ENCODE peak calls at places on chromosomes 11 and 22, in six cellular contexts. D is gastrocnemius medialis, P is suprapubic skin, Y is GM12891, A is tibial nerve, R is body of pancreas. T is an unnamed sample.

GRCh38 chr11:44005076-44005800 is 42.5 kb upstream of the ACCSL start:
- DNase-seq in A (no peak), Y (no peak), D (no peak), P (no peak), R (no peak), T (no peak)

GRCh38 chr22:31378123-31378522 is 21.3 kb upstream of the DRG1 start:
- DNase-seq in R (no peak), Y (no peak), D (no peak), A (no peak), P (no peak), T (no peak)

GRCh38 chr11:12900496-12900895 is 108.6 kb upstream of the RASSF10 start:
- DNase-seq in P (no peak), R (no peak), Y (no peak), D (no peak), A (no peak), T (peak)

GRCh38 chr11:16312242-16312641 is 44.1 kb downstream of the SOX6 start:
- DNase-seq in A (no peak), D (no peak), R (no peak), P (no peak), Y (no peak), T (no peak)

GRCh38 chr11:6411594-6412031 is 7.3 kb downstream of the APBB1 start:
- DNase-seq in Y (no peak), A (no peak), D (no peak), P (no peak), R (no peak), T (no peak)

GRCh38 chr22:23574371-23574811 is 5.7 kb downstream of the IGLL1 start:
- DNase-seq in A (no peak), P (peak), D (no peak), R (no peak), Y (no peak), T (no peak)

GRCh38 chr11:132942611-132943324 is 589.5 kb downstream of the OPCML start:
- DNase-seq in A (no peak), D (no peak), Y (no peak), R (no peak), P (no peak), T (no peak)

GRCh38 chr11:126307706-126308105 is 3.8 kb downstream of the DCPS start:
- DNase-seq in R (no peak), Y (no peak), D (no peak), P (no peak), A (no peak), T (no peak)

GRCh38 chr11:103322861-103323260 is 213.6 kb downstream of the DYNC2H1 start:
- DNase-seq in A (no peak), Y (no peak), R (no peak), P (no peak), D (no peak), T (no peak)

GRCh38 chr22:18078329-18079041 is 695 bp downstream of the PEX26 start:
- DNase-seq in A (no peak), D (peak), Y (no peak), P (peak), R (peak), T (no peak)

GRCh38 chr11:131606936-131607335 is 236.5 kb downstream of the NTM start:
- DNase-seq in A (no peak), Y (no peak), R (no peak), P (no peak), D (no peak), T (no peak)

GRCh38 chr11:125300791-125301218 is 136.3 kb downstream of the PKNOX2 start:
- DNase-seq in Y (no peak), A (no peak), P (no peak), R (peak), D (peak), T (peak)

GRCh38 chr11:109994896-109995295 is 98.3 kb upstream of the ZC3H12C start:
- DNase-seq in D (no peak), Y (no peak), P (no peak), R (no peak), A (no peak), T (no peak)

GRCh38 chr22:36328635-36329216 is 59.0 kb downstream of the MYH9 start:
- DNase-seq in P (no peak), Y (no peak), R (peak), A (no peak), D (peak), T (no peak)

GRCh38 chr11:65791719-65792213 is 4.9 kb downstream of the OVOL1 start:
- DNase-seq in D (no peak), Y (peak), P (peak), A (no peak), R (no peak), T (no peak)

GRCh38 chr22:45096256-45096907 is 67.3 kb upstream of the NUP50 start:
- DNase-seq in A (peak), Y (peak), D (no peak), P (no peak), R (peak), T (peak)

GRCh38 chr11:60005360-60005759 is 11.6 kb upstream of the OOSP4B start:
- DNase-seq in D (no peak), A (no peak), P (no peak), R (no peak), Y (no peak), T (no peak)

GRCh38 chr22:33867118-33867863 is 53.0 kb downstream of the LARGE1 start:
- DNase-seq in P (no peak), A (no peak), D (no peak), Y (no peak), R (no peak), T (peak)

GRCh38 chr11:33315822-33316221 is 58.6 kb downstream of the HIPK3 start:
- DNase-seq in R (no peak), P (no peak), Y (no peak), A (no peak), D (no peak), T (no peak)

GRCh38 chr22:26998134-26998533 is 340.7 kb downstream of the MIAT start:
- DNase-seq in D (peak), A (no peak), P (no peak), Y (no peak), R (no peak), T (no peak)

GRCh38 chr11:1531961-1532586 is 40.0 kb downstream of the DUSP8 start:
- DNase-seq in D (peak), Y (no peak), P (no peak), R (no peak), A (no peak), T (no peak)

GRCh38 chr11:65888163-65888814 is at the start of gene FIBP:
- DNase-seq in Y (peak), P (peak), R (peak), D (peak), A (peak), T (peak)

GRCh38 chr22:22731374-22731676 is 86.9 kb downstream of the GGTLC2 start:
- DNase-seq in D (no peak), Y (no peak), A (no peak), R (no peak), P (no peak), T (no peak)

GRCh38 chr22:46429327-46429853 is 93.9 kb downstream of the TRMU start:
- DNase-seq in P (no peak), D (no peak), A (no peak), Y (no peak), R (no peak), T (no peak)

GRCh38 chr11:31240340-31240904 is 129.1 kb downstream of the DCDC1 start:
- DNase-seq in A (no peak), Y (no peak), R (peak), P (no peak), D (no peak), T (no peak)

GRCh38 chr11:18540207-18541009 is 13.7 kb upstream of the TSG101 start:
- DNase-seq in Y (no peak), A (no peak), P (no peak), D (no peak), R (no peak), T (no peak)

GRCh38 chr11:68340784-68341556 is 28.6 kb downstream of the LRP5 start:
- DNase-seq in Y (no peak), P (no peak), A (no peak), R (no peak), D (no peak), T (no peak)

GRCh38 chr22:27641049-27641790 is 160.3 kb downstream of the MN1 start:
- DNase-seq in D (peak), R (no peak), A (no peak), Y (no peak), P (no peak), T (no peak)

GRCh38 chr11:108906329-108906728 is 241.5 kb downstream of the DDX10 start:
- DNase-seq in P (no peak), A (no peak), D (no peak), R (no peak), Y (no peak), T (no peak)

GRCh38 chr11:122803306-122803705 is 35.0 kb upstream of the CRTAM start:
- DNase-seq in D (no peak), Y (no peak), A (no peak), P (no peak), R (no peak), T (peak)

GRCh38 chr11:60889869-60890311 is 16.5 kb downstream of the PRPF19 start:
- DNase-seq in R (no peak), A (no peak), P (no peak), Y (no peak), D (no peak), T (no peak)

GRCh38 chr22:20463324-20464095 is 25.9 kb upstream of the SCARF2 start:
- DNase-seq in A (no peak), Y (no peak), D (peak), P (no peak), R (no peak), T (no peak)

GRCh38 chr22:28116261-28116673 is 197.2 kb upstream of the PITPNB start:
- DNase-seq in A (no peak), R (peak), Y (no peak), P (no peak), D (peak), T (no peak)

GRCh38 chr11:75467311-75467710 is 34.3 kb upstream of the KLHL35 start:
- DNase-seq in A (no peak), D (no peak), Y (no peak), P (no peak), R (no peak), T (no peak)

GRCh38 chr11:75468534-75469340 is 35.7 kb upstream of the KLHL35 start:
- DNase-seq in A (peak), Y (no peak), P (no peak), R (peak), D (peak), T (no peak)

GRCh38 chr11:75467881-75468280 is 34.9 kb upstream of the KLHL35 start:
- DNase-seq in Y (no peak), R (no peak), P (no peak), D (no peak), A (no peak), T (no peak)

GRCh38 chr11:75463106-75463774 is 30.2 kb upstream of the KLHL35 start:
- DNase-seq in Y (no peak), D (no peak), P (no peak), R (no peak), A (no peak), T (no peak)

GRCh38 chr11:75465701-75466531 is 32.9 kb upstream of the KLHL35 start:
- DNase-seq in A (no peak), P (no peak), Y (no peak), D (no peak), R (no peak), T (no peak)
- TF ChIP-seq POLR2A in A (no peak), P (no peak), Y (no peak), D (no peak), R (no peak), T (no peak)

GRCh38 chr11:447923-448731 is 2.0 kb upstream of the PTDSS2 start:
- DNase-seq in A (peak), Y (peak), P (peak), D (peak), R (peak), T (peak)
- TF ChIP-seq POLR2A in A (peak), Y (peak), P (no peak), D (peak), R (peak), T (peak)

GRCh38 chr11:71477637-71478011 is 24.6 kb downstream of the NADSYN1 start:
- DNase-seq in P (no peak), A (no peak), Y (no peak), D (no peak), R (no peak), T (no peak)

GRCh38 chr11:71476926-71477636 is 24.1 kb downstream of the NADSYN1 start:
- DNase-seq in D (no peak), Y (no peak), R (no peak), P (no peak), A (no peak), T (no peak)

GRCh38 chr11:71481101-71481960 is 28.3 kb downstream of the NADSYN1 start:
- DNase-seq in A (no peak), Y (no peak), D (no peak), P (no peak), R (no peak), T (no peak)

GRCh38 chr11:71476031-71476430 is 23.0 kb downstream of the NADSYN1 start:
- DNase-seq in D (no peak), R (no peak), A (no peak), P (no peak), Y (no peak), T (no peak)

DNA sequence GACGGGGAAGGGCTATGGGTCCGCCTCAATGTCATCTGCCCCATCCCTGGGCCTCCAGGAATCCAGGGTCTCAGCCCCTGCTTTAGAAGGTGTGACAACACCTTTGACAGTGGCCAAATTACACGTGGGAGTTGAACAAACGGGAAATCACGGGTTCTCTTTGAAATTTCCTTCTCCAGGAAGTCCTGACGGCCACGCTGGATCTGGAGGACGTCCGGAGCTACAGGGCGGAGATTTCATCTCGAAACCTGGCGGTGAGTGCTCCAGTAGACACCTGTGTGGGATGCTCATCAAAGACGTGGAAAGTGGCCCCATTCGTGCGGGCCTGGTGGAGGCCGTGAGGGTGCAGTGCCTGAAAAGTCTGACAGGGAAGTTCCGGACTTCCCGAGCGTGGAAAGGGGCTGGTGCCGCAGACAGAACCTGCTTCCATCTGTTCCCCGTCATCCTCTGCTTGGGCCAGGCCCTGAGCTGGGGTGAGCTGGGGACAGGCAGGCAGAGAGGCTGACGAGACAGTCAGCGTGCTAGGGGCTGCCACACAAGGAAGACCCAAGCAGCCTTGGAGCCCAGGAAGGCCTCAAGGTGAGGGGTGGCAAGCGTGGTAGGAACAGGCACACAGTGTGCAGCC is 25.3 kb downstream of the NADSYN1 start:
- DNase-seq in A (no peak), P (no peak), D (no peak), R (no peak), Y (no peak), T (no peak)
- TF ChIP-seq POLR2A in A (no peak), P (no peak), D (no peak), R (no peak), Y (no peak), T (no peak)

DNA sequence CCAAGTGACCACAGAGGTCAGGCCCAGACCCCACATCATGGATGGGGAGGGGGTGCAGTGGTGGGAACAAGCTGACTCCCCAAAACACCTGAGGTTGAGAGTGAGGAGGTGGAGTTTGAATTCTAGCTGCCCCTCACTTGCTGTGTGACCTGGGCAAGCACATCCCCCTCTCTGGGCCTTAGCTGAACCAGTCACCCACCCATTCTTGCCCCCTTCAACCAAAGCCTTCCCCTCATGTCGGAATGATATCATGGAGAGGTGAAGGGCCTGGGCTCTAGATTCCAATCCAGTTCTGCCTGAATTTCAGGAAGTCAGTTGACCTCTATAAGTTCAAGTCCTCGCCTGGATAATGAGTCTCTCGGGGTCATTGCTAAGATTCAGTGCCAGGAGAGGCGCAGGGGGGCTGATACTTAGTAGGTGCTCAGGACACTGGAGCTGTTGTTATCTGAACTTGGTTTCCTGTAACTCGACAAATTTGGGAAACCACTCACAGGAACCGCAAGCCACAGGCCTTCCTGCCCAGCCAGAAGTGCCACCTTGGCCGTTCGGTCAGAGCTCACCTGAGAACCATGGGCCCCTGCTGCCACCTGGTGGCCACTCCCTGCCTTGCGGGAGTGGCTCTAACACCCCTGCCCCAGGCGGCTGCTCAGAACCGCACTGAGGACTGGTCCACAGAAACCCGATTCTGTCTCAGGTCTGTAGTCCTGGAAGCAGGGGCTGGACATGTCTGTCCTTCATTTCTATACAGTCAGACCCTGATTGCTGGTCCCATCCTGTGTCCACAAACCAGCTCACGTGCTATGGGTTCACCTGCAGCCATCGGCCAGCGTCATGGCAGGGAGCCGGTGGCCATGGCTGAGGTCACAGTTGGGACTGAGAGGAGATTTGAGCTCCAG is 6.9 kb downstream of the CDC42EP1 start:
- DNase-seq in Y (peak), P (peak), A (peak), D (peak), R (peak), T (no peak)
- TF ChIP-seq POLR2A in Y (no peak), P (no peak), A (no peak), D (no peak), R (no peak), T (no peak)

T was measured in H54.